ENCODE peak calls at places on chromosomes 3 and 15, in four cellular contexts. M is natural killer cell, K is spleen, E is IMR-90. N is an unnamed sample.

GRCh38 chr15:91129436-91129835 is 29.4 kb downstream of the SV2B start:
- DNase-seq in M (no peak), K (no peak), E (no peak), N (no peak)

GRCh38 chr3:174767853-174768382 is 91.2 kb upstream of the NAALADL2 start:
- DNase-seq in M (no peak), E (peak), K (no peak), N (no peak)

GRCh38 chr3:99366663-99367429 is 271.5 kb upstream of the COL8A1 start:
- DNase-seq in K (no peak), E (no peak), M (no peak), N (no peak)

GRCh38 chr3:51588724-51589123 is 50.2 kb downstream of the RAD54L2 start:
- DNase-seq in M (no peak), K (no peak), E (no peak), N (no peak)

GRCh38 chr3:62632510-62633294 is 242.5 kb downstream of the CADPS start:
- DNase-seq in E (no peak), M (no peak), K (no peak), N (no peak)

GRCh38 chr3:138097192-138097829 is 18.1 kb downstream of the DZIP1L start:
- DNase-seq in K (no peak), M (no peak), E (no peak), N (no peak)

GRCh38 chr3:89314454-89314853 is 207.0 kb downstream of the EPHA3 start:
- DNase-seq in E (peak), M (no peak), K (no peak), N (no peak)

GRCh38 chr15:98870788-98871187 is 136.8 kb downstream of the PGPEP1L start:
- DNase-seq in E (no peak), K (no peak), M (no peak), N (no peak)

GRCh38 chr3:90033242-90033641 is 925.8 kb downstream of the EPHA3 start:
- DNase-seq in M (no peak), E (no peak), K (no peak), N (no peak)

GRCh38 chr15:42547926-42548257 is 701 bp downstream of the LRRC57 start:
- DNase-seq in K (no peak), E (peak), M (no peak), N (no peak)

GRCh38 chr3:63936929-63937328 is 24.7 kb upstream of the SCAANT1 start:
- DNase-seq in E (no peak), M (no peak), K (no peak), N (no peak)

GRCh38 chr15:32919749-32920414 is 202.1 kb downstream of the GREM1 start:
- DNase-seq in E (peak), K (no peak), M (no peak), N (no peak)

GRCh38 chr15:83283813-83284562 is 476 bp downstream of the BNC1 start:
- DNase-seq in K (no peak), E (no peak), M (no peak), N (no peak)

GRCh38 chr3:176906046-176906905 is 291.0 kb downstream of the TBL1XR1 start:
- DNase-seq in E (peak), K (no peak), M (no peak), N (no peak)

GRCh38 chr3:174153875-174154274 is 705.3 kb upstream of the NAALADL2 start:
- DNase-seq in M (no peak), K (no peak), E (peak), N (no peak)

GRCh38 chr15:66115568-66116206 is 137.9 kb downstream of the MEGF11 start:
- DNase-seq in M (no peak), K (peak), E (no peak), N (no peak)

GRCh38 chr3:131454501-131454900 is 48.3 kb downstream of the MRPL3 start:
- DNase-seq in M (no peak), K (no peak), E (peak), N (no peak)

GRCh38 chr3:134603480-134603879 is 47.3 kb downstream of the KY start:
- DNase-seq in E (no peak), K (no peak), M (no peak), N (no peak)

GRCh38 chr3:115438799-115439198 is 184.5 kb upstream of the GAP43 start:
- DNase-seq in E (no peak), M (no peak), K (no peak), N (no peak)

GRCh38 chr15:65862682-65863081 is 6.6 kb upstream of the RAB11A start:
- DNase-seq in E (peak), M (no peak), K (no peak), N (no peak)

GRCh38 chr3:152841131-152841530 is 6.2 kb downstream of the P2RY1 start:
- DNase-seq in M (no peak), K (no peak), E (no peak), N (no peak)

GRCh38 chr3:118714800-118715199 is 319.8 kb downstream of the IGSF11 start:
- DNase-seq in M (no peak), E (no peak), K (no peak), N (no peak)

GRCh38 chr3:101675709-101676218 is 1.2 kb downstream of the ZBTB11 start:
- DNase-seq in K (peak), E (no peak), M (no peak), N (no peak)

GRCh38 chr15:67188551-67189218 is 65.8 kb downstream of the AAGAB start:
- DNase-seq in E (peak), K (no peak), M (no peak), N (no peak)

GRCh38 chr15:41106947-41107346 is 9.1 kb downstream of the INO80 start:
- DNase-seq in K (no peak), M (no peak), E (no peak), N (no peak)
- TF ChIP-seq CTCF in K (no peak), M (no peak), E (no peak), N (no peak)

GRCh38 chr3:14425574-14426304 is 23.3 kb downstream of the SLC6A6 start:
- DNase-seq in M (no peak), K (peak), E (no peak), N (peak)
- TF ChIP-seq CTCF in M (no peak), K (peak), E (no peak), N (no peak)

DNA sequence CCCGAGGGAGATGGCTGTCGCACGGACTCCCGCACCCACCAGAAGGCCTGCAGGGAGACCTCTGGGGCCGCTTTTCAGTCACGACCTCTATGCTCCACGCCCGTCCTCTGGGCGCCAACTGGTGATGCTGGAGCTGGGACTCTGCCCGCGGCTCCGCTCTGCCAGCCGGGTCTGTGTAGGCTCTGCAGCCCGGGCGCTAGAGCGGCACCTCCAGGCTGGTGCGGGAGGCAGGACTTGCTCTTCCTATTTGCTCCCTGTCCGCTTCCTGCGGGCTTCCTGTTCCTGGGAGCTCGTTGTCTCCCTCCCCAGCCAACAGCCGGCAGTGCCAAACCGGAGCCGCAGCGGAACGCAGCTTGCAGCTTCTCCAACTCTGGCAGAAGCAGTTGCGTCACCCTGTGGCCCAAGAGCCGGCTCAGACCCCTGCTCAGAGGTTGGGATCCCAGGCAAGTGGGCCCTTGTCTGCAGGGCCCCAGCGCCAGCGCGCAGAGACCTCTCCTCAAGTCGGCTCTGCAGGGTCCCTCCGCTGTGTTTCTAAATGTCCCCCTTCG is 285.9 kb downstream of the XXYLT1 start:
- DNase-seq in E (peak), M (no peak), K (peak), N (no peak)
- TF ChIP-seq CTCF in E (peak), M (no peak), K (no peak), N (no peak)

GRCh38 chr3:36871379-36872126 is 73.3 kb downstream of the TRANK1 start:
- DNase-seq in M (no peak), E (peak), K (no peak), N (no peak)
- TF ChIP-seq CTCF in M (no peak), E (no peak), K (no peak), N (no peak)

DNA sequence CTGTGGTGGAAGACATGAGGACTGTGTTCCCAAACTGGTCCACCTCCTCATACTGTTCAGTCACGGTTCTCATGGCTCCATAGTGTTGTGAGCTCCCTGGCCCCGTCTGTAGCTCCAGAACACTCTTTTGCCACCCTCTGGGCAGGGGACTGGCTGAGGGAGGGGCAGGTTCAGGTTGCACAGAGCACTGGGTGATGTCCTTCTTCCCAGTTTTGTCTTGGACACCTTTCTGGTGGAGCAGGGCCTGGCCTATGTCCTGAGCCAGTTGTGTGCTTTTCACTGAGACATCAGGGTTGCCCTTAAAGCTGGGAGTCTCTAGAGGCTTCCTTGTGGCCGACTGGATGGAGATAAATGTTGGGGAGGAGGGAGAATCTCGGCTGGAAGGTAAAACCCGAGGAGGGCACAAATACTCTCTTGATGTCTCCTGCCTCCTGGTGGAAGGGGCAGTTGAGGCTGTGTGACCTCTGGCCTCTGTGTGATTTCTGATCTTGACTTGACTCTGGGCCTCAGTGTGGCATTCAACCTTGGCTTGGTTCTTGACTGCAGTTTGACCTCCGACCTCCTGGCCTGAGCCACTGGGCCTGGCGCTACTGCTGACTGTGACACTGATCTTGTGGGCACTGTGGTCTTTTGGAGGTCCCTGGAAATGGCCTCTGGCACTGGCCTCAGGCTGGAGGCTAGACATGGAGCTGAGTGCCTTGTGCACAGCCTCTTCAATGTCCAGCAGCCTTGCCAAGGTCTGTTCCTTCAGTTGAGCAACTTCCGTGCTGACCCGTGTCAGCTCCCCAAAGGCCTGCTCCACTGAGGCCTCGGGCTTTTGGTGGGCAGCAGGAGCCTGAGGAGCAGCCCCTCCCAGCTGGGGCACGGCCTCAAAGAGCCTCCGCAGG is 8.1 kb downstream of the XIRP1 start:
- DNase-seq in M (no peak), K (no peak), E (no peak), N (no peak)
- TF ChIP-seq CTCF in M (no peak), K (no peak), E (no peak), N (no peak)

GRCh38 chr3:136008732-136009456 is 43.4 kb downstream of the PPP2R3A start:
- DNase-seq in E (peak), K (no peak), M (no peak), N (no peak)
- TF ChIP-seq CTCF in E (no peak), K (no peak), M (no peak), N (no peak)

GRCh38 chr3:56297281-56297680 is 171.0 kb downstream of the ERC2 start:
- DNase-seq in E (no peak), M (no peak), K (no peak), N (no peak)

GRCh38 chr3:56303508-56303907 is 164.8 kb downstream of the ERC2 start:
- DNase-seq in M (no peak), E (peak), K (no peak), N (no peak)

GRCh38 chr3:56304069-56304468 is 164.2 kb downstream of the ERC2 start:
- DNase-seq in K (no peak), M (no peak), E (no peak), N (no peak)

GRCh38 chr3:56302417-56302816 is 165.8 kb downstream of the ERC2 start:
- DNase-seq in K (no peak), E (no peak), M (no peak), N (no peak)
- TF ChIP-seq CTCF in K (no peak), E (peak), M (no peak), N (no peak)

GRCh38 chr15:28881170-28881569 is 4.6 kb upstream of the APBA2 start:
- DNase-seq in K (no peak), E (peak), M (no peak), N (no peak)
- TF ChIP-seq CTCF in K (no peak), E (peak), M (no peak), N (no peak)

DNA sequence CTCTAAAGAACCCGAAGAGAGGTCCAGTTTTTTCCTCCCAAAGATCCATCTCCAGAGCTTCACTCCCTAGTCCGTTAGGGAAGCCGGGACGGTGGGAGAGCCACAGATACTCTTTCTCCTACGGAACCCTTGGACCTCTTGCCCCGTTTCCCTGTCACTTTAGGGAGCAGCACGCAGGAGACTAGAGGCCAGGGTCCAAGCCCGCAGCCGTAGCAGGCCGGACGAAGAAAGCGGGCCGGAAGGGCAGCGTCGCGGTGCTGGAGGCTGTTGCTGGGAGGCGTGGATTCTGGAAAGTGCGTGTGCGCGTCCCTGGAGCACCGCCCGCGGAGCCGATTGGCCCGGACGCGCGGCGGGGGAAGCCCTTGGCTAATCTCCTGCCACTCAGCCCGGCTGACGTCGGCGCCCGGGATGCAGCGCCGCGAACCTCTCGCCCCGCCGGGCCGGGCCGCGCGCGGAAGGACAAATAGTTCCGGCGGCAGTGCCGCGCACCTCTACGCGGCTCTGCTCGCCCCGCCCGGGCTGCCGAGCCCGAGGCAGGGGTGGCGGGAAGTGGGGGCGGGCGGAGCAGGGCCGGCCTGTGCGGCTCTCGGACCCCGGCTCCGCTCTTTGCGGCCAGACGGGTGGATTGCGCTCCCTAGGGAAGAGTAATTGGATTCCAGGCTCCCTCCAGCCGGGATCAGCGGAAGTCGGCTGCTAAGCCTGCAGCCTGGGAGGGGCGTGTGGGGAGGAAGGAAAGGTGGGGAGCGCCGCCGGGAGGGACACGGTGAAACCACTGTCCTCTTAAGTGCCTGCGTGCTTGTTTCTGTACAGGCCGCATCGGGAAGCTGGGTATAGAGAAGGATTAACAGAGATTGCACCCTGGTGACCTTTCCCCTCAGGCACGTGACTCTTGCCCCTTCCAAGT is 31.3 kb upstream of the TCF12 start:
- DNase-seq in K (peak), E (peak), M (peak), N (peak)
- TF ChIP-seq CTCF in K (no peak), E (peak), M (no peak), N (no peak)

GRCh38 chr3:192444791-192445106 is 282.6 kb downstream of the FGF12 start:
- DNase-seq in E (no peak), M (no peak), K (no peak), N (no peak)

GRCh38 chr3:192445768-192446644 is 281.3 kb downstream of the FGF12 start:
- DNase-seq in E (no peak), M (no peak), K (no peak), N (no peak)

GRCh38 chr3:192444096-192444790 is 283.1 kb downstream of the FGF12 start:
- DNase-seq in M (no peak), K (peak), E (peak), N (peak)

DNA sequence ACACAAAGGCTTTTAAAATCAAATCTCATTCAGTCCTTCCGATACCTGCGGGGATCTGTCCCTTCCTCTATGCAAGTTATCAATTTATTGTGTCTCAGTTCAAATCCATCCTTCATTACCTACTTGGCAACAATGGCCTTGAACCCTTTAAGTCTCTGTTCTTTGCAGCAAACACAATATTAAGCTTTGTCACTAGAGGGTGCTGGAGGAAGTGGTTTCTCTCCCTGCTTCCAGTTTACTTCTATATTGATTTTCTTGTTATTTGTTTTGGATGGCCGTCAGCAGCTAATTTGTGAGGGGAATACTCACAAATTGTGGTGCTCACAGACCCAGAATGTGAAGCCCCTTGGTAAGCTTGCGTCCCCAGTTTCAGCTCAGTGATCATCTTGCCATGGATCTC is 278.3 kb downstream of the FGF12 start:
- DNase-seq in M (no peak), K (no peak), E (no peak), N (no peak)
- TF ChIP-seq CTCF in M (no peak), K (no peak), E (peak), N (no peak)

N was measured in activated B cell treated with CpG ODN at 0.5 μM for 24 hours.